ENCODE peak calls at places on chromosomes 3 and 15, in six cellular contexts. One of them, this sample, is unnamed.

GRCh38 chr3:195129644-195130492 is 141.1 kb downstream of the XXYLT1 start:
- DNase-seq in Ammon's horn: no peak
- DNase-seq in T-helper 9 cell: no peak
- DNase-seq in memory B cell: peak
- DNase-seq in A549: no peak
- DNase-seq in choroid plexus epithelial cell: peak
- DNase-seq in this sample: no peak

GRCh38 chr3:161549251-161549650 is 52.6 kb downstream of the OTOL1 start:
- DNase-seq in memory B cell: no peak
- DNase-seq in Ammon's horn: no peak
- DNase-seq in A549: no peak
- DNase-seq in T-helper 9 cell: no peak
- DNase-seq in choroid plexus epithelial cell: no peak
- DNase-seq in this sample: no peak

GRCh38 chr3:70738310-70738681 is 425.9 kb upstream of the MDFIC2 start:
- DNase-seq in T-helper 9 cell: no peak
- DNase-seq in memory B cell: no peak
- DNase-seq in Ammon's horn: no peak
- DNase-seq in A549: no peak
- DNase-seq in choroid plexus epithelial cell: no peak
- DNase-seq in this sample: no peak

GRCh38 chr3:183149915-183150825 is 12.4 kb downstream of the LAMP3 start:
- DNase-seq in Ammon's horn: no peak
- DNase-seq in memory B cell: no peak
- DNase-seq in T-helper 9 cell: no peak
- DNase-seq in A549: no peak
- DNase-seq in choroid plexus epithelial cell: peak
- DNase-seq in this sample: no peak

GRCh38 chr3:153090973-153091372 is 71.1 kb upstream of the RAP2B start:
- DNase-seq in choroid plexus epithelial cell: no peak
- DNase-seq in A549: no peak
- DNase-seq in memory B cell: no peak
- DNase-seq in Ammon's horn: no peak
- DNase-seq in T-helper 9 cell: no peak
- DNase-seq in this sample: no peak

GRCh38 chr3:188956839-188957489 is 214.8 kb upstream of the TPRG1 start:
- DNase-seq in T-helper 9 cell: no peak
- DNase-seq in memory B cell: no peak
- DNase-seq in Ammon's horn: peak
- DNase-seq in A549: peak
- DNase-seq in choroid plexus epithelial cell: peak
- DNase-seq in this sample: peak

GRCh38 chr15:79090487-79091203 is at the start of gene RASGRF1:
- DNase-seq in T-helper 9 cell: no peak
- DNase-seq in Ammon's horn: peak
- DNase-seq in memory B cell: no peak
- DNase-seq in A549: peak
- DNase-seq in choroid plexus epithelial cell: peak
- DNase-seq in this sample: no peak

GRCh38 chr3:194046995-194047681 is 88.8 kb upstream of the HES1 start:
- DNase-seq in memory B cell: no peak
- DNase-seq in A549: no peak
- DNase-seq in T-helper 9 cell: no peak
- DNase-seq in Ammon's horn: peak
- DNase-seq in choroid plexus epithelial cell: peak
- DNase-seq in this sample: no peak

GRCh38 chr15:27043770-27044169 is 72.8 kb downstream of the GABRG3 start:
- DNase-seq in choroid plexus epithelial cell: no peak
- DNase-seq in Ammon's horn: no peak
- DNase-seq in memory B cell: no peak
- DNase-seq in T-helper 9 cell: no peak
- DNase-seq in A549: no peak
- DNase-seq in this sample: no peak

GRCh38 chr3:64650710-64651109 is 37.1 kb downstream of the ADAMTS9 start:
- DNase-seq in memory B cell: no peak
- DNase-seq in A549: no peak
- DNase-seq in Ammon's horn: no peak
- DNase-seq in T-helper 9 cell: no peak
- DNase-seq in choroid plexus epithelial cell: peak
- DNase-seq in this sample: no peak

GRCh38 chr3:187889601-187890404 is 144.5 kb upstream of the BCL6 start:
- DNase-seq in choroid plexus epithelial cell: peak
- DNase-seq in T-helper 9 cell: no peak
- DNase-seq in Ammon's horn: no peak
- DNase-seq in A549: no peak
- DNase-seq in memory B cell: no peak
- DNase-seq in this sample: no peak

GRCh38 chr3:41202834-41203345 is 3.6 kb downstream of the CTNNB1 start:
- DNase-seq in Ammon's horn: peak
- DNase-seq in memory B cell: no peak
- DNase-seq in A549: peak
- DNase-seq in choroid plexus epithelial cell: peak
- DNase-seq in T-helper 9 cell: no peak
- DNase-seq in this sample: no peak

This sample was measured in Panc1.